ENCODE peak calls at places on chromosomes 12 and 14, in eight cellular contexts. H is nucleus accumbens; R is endothelial cell; S is heart left ventricle; K is GM13976; F is stimulated activated CD8-positive, alpha-beta memory T cell treated with anti-CD3 and anti-CD28 coated beads, Interleukin-12 subunit alpha, Interleukin-12 subunit beta, amount 100 ng/mL, for 4 hours; I is anterior cingulate cortex; M is mucosa of descending colon. G is an unnamed sample.

GRCh38 chr12:52081263-52081733 is 1.8 kb downstream of the SMIM41 start:
- DNase-seq in H (no peak), R (no peak), S (no peak), K (peak), F (no peak), I (no peak), M (no peak), G (no peak)

GRCh38 chr12:109065853-109066193 is 13.4 kb downstream of the USP30 start:
- DNase-seq in H (no peak), R (no peak), S (no peak), K (no peak), F (no peak), I (no peak), M (no peak), G (no peak)

GRCh38 chr12:89335452-89336244 is 16.7 kb downstream of the DUSP6 start:
- DNase-seq in H (no peak), R (no peak), S (no peak), K (no peak), F (no peak), I (no peak), M (no peak), G (no peak)

GRCh38 chr14:72594099-72594901 is 299.6 kb downstream of the DPF3 start:
- DNase-seq in H (no peak), R (no peak), S (no peak), K (peak), F (no peak), I (no peak), M (peak), G (no peak)

GRCh38 chr12:11949738-11950403 is 120.9 kb upstream of the BCL2L14 start:
- DNase-seq in H (peak), R (no peak), S (no peak), K (no peak), F (no peak), I (no peak), M (no peak), G (no peak)

GRCh38 chr12:121582583-121583333 is 1.9 kb upstream of the KDM2B start:
- DNase-seq in H (no peak), R (no peak), S (no peak), K (no peak), F (no peak), I (no peak), M (no peak), G (peak)

GRCh38 chr14:51087024-51087423 is 7.9 kb downstream of the TRIM9 start:
- DNase-seq in H (no peak), R (no peak), S (no peak), K (no peak), F (no peak), I (no peak), M (peak), G (no peak)

GRCh38 chr12:84874125-84874824 is 38.3 kb downstream of the SLC6A15 start:
- DNase-seq in H (no peak), R (no peak), S (no peak), K (peak), F (no peak), I (no peak), M (peak), G (peak)

GRCh38 chr14:59463773-59464650 is 1.2 kb downstream of the GPR135 start:
- DNase-seq in H (no peak), R (peak), S (peak), K (peak), F (no peak), I (no peak), M (peak), G (peak)

GRCh38 chr12:3305904-3306619 is 184.9 kb upstream of the PRMT8 start:
- DNase-seq in H (no peak), R (no peak), S (no peak), K (no peak), F (no peak), I (no peak), M (no peak), G (no peak)

GRCh38 chr14:85529803-85530574 is at the start of gene FLRT2:
- DNase-seq in H (peak), R (peak), S (peak), K (peak), F (no peak), I (no peak), M (peak), G (peak)

GRCh38 chr12:110754101-110754793 is 11.6 kb upstream of the PPP1CC start:
- DNase-seq in H (no peak), R (no peak), S (peak), K (no peak), F (no peak), I (no peak), M (no peak), G (peak)

GRCh38 chr12:58387199-58387598 is 445.8 kb downstream of the ATP23 start:
- DNase-seq in H (no peak), R (no peak), S (no peak), K (no peak), F (no peak), I (no peak), M (no peak), G (peak)

GRCh38 chr12:57454566-57455373 is at the start of gene INHBE:
- DNase-seq in H (no peak), R (no peak), S (no peak), K (peak), F (no peak), I (no peak), M (no peak), G (peak)

GRCh38 chr14:84090837-84091236 is 1439.1 kb upstream of the FLRT2 start:
- DNase-seq in H (no peak), R (no peak), S (no peak), K (no peak), F (no peak), I (no peak), M (peak), G (no peak)

GRCh38 chr12:132390287-132391076 is 61.1 kb upstream of the GALNT9 start:
- DNase-seq in H (no peak), R (no peak), S (no peak), K (no peak), F (no peak), I (no peak), M (no peak), G (no peak)

GRCh38 chr14:103846569-103847438 is 571 bp downstream of the PPP1R13B start:
- DNase-seq in H (peak), R (peak), S (peak), K (peak), F (peak), I (no peak), M (peak), G (peak)